ENCODE peak calls at places on chromosomes 6 and 20, in ten cellular contexts. E is mesendoderm, B is upper lobe of left lung, O is fibroblast of lung, K is A549, N is ovary, D is cardiac muscle cell, Q is heart left ventricle, S is pancreas, L is tibial artery. U is an unnamed sample. For H3K4me1, the result is how much of the 10 kb centered on the place peaks cover.

GRCh38 chr6:110554441-110554840 is 78.0 kb upstream of the SLC22A16 start:
- DNase-seq in E (no peak), B (no peak), O (no peak), K (no peak), N (no peak), D (no peak), Q (no peak), S (no peak), L (no peak), U (no peak)

GRCh38 chr6:2931055-2931454 is 27.9 kb upstream of the SERPINB9 start:
- DNase-seq in E (no peak), B (no peak), O (no peak), K (no peak), N (no peak), D (no peak), Q (no peak), S (no peak), L (no peak), U (no peak)

GRCh38 chr6:53725791-53726575 is 60.4 kb upstream of the KLHL31 start:
- DNase-seq in E (peak), B (peak), O (peak), K (peak), N (peak), D (peak), Q (peak), S (peak), L (peak), U (peak)

GRCh38 chr6:110491299-110491643 is 14.9 kb upstream of the SLC22A16 start:
- DNase-seq in E (no peak), B (no peak), O (no peak), K (no peak), N (no peak), D (no peak), Q (no peak), S (no peak), L (no peak), U (no peak)

GRCh38 chr6:24924956-24925355 is 10.8 kb downstream of the RIPOR2 start:
- DNase-seq in E (peak), B (no peak), O (no peak), K (no peak), N (no peak), D (no peak), Q (no peak), S (no peak), L (no peak), U (no peak)

GRCh38 chr20:5153612-5154542 is 27.1 kb downstream of the CDS2 start:
- DNase-seq in E (peak), B (no peak), O (no peak), K (no peak), N (no peak), D (no peak), Q (no peak), S (no peak), L (no peak), U (no peak)

GRCh38 chr6:94065707-94066337 is 646.5 kb upstream of the EPHA7 start:
- DNase-seq in E (no peak), B (no peak), O (no peak), K (no peak), N (no peak), D (no peak), Q (no peak), S (no peak), L (no peak), U (no peak)

GRCh38 chr20:48538058-48538825 is 289.6 kb downstream of the PREX1 start:
- DNase-seq in E (peak), B (no peak), O (no peak), K (peak), N (peak), D (peak), Q (no peak), S (peak), L (no peak), U (no peak)

GRCh38 chr6:13767121-13767794 is 47.1 kb downstream of the MCUR1 start:
- DNase-seq in E (peak), B (no peak), O (peak), K (no peak), N (peak), D (peak), Q (peak), S (no peak), L (peak), U (peak)

GRCh38 chr6:45613678-45614077 is 235.9 kb upstream of the SUPT3H start:
- DNase-seq in E (no peak), B (no peak), O (peak), K (no peak), N (peak), D (peak), Q (peak), S (no peak), L (peak), U (peak)
- H3K4me1 ChIP-seq in E (under half), B (under half), O (under half), K (under half), N (under half), D (under half), Q (under half), S (under half), L (under half), U (under half)

GRCh38 chr6:87165169-87165568 is 9.8 kb downstream of the ZNF292 start:
- DNase-seq in E (no peak), B (no peak), O (no peak), K (no peak), N (no peak), D (no peak), Q (no peak), S (no peak), L (no peak), U (no peak)

GRCh38 chr6:87161299-87161698 is 5.9 kb downstream of the ZNF292 start:
- DNase-seq in E (no peak), B (no peak), O (no peak), K (no peak), N (no peak), D (no peak), Q (no peak), S (no peak), L (no peak), U (no peak)

GRCh38 chr6:87164506-87164905 is 9.1 kb downstream of the ZNF292 start:
- DNase-seq in E (no peak), B (no peak), O (no peak), K (no peak), N (no peak), D (no peak), Q (no peak), S (no peak), L (no peak), U (no peak)

GRCh38 chr6:87164004-87164403 is 8.6 kb downstream of the ZNF292 start:
- DNase-seq in E (no peak), B (no peak), O (peak), K (no peak), N (no peak), D (no peak), Q (no peak), S (no peak), L (no peak), U (no peak)
- H3K4me1 ChIP-seq in E (under half), B (under half), O (under half), K (under half), N (under half), D (under half), Q (half or more), S (under half), L (under half), U (under half)

DNA sequence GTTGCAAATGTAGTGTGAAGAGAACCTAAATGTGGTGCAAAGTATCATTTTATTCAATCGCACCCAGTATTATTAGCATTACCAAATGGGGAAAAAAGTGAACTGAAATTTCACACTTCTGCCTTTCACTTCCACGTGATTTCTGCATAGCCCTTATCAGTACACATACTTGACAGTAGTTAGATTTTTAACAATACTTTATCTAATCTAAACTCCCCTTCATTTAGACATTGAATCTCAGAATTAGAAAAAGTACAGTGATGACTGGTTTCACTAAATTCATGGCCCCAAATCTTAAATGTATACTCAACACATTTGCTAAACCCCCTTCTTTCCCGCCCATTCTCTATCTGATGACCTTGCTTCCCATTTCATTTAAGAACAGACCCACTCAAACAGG is 14.3 kb downstream of the STX7 start:
- DNase-seq in E (no peak), B (no peak), O (no peak), K (no peak), N (no peak), D (no peak), Q (no peak), S (no peak), L (no peak), U (no peak)
- H3K4me1 ChIP-seq in E (under half), B (under half), O (under half), K (under half), N (under half), D (under half), Q (under half), S (under half), L (under half), U (under half)

DNA sequence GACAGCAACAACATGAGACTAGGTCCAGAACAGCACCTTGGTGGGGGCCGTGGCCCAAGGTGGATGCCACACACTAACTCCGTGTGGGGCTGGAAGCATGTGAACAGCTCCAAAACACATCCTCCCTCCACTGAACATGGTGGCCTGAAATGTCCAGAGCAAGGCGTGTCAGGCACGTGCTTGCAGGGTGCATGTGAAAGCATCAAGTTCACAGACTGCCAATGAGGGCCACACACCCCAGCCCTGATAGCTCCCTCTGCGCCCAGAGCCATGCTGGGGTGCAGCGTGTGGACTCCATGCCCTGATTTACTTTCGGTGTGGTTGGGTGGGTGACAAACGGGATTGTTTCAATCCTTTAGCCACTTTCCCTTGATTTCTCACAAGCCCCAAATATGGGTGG is 20.1 kb upstream of the RPP40 start:
- DNase-seq in E (no peak), B (no peak), O (no peak), K (no peak), N (no peak), D (no peak), Q (no peak), S (no peak), L (no peak), U (no peak)
- H3K4me1 ChIP-seq in E (under half), B (under half), O (under half), K (under half), N (under half), D (under half), Q (under half), S (under half), L (under half), U (under half)

DNA sequence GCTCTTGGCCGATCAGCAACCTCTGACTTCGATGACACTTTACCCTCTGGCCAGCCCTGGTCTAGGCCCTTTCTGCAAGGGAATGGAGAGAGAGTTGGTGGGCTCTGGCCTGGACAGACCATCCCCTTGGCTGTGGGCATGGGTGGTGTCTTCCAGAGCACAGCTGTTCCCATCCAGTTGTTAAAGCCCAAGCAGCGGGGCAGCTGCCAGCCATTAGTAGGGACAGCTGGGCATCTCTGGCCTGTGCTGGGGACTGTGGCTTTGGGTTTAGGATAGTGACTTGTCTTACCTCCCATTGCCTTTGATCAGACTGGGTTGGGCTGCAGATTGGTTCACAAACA is 2.8 kb downstream of the CDC25B start:
- DNase-seq in E (no peak), B (no peak), O (no peak), K (no peak), N (no peak), D (no peak), Q (no peak), S (no peak), L (no peak), U (no peak)
- H3K4me1 ChIP-seq in E (under half), B (half or more), O (under half), K (half or more), N (under half), D (under half), Q (under half), S (under half), L (under half), U (under half)